ENCODE peak calls at places on chromosomes 7 and 10, in five cellular contexts. One of them, this sample, is unnamed. For H3K4me1 and H3K36me3, the result is how much of the 10 kb centered on the place peaks cover.

GRCh38 chr10:94193466-94193924 is 169.2 kb downstream of the NOC3L start:
- DNase-seq in cardiac muscle cell: no peak
- DNase-seq in kidney: no peak
- DNase-seq in suprapubic skin: no peak
- DNase-seq in adrenal gland: no peak
- DNase-seq in this sample: no peak

GRCh38 chr10:124222298-124223000 is 129.1 kb upstream of the CHST15 start:
- DNase-seq in cardiac muscle cell: peak
- DNase-seq in kidney: no peak
- DNase-seq in suprapubic skin: no peak
- DNase-seq in adrenal gland: no peak
- DNase-seq in this sample: no peak

GRCh38 chr7:70597071-70597470 is 534.9 kb upstream of the GALNT17 start:
- DNase-seq in cardiac muscle cell: no peak
- DNase-seq in kidney: no peak
- DNase-seq in suprapubic skin: no peak
- DNase-seq in adrenal gland: no peak
- DNase-seq in this sample: no peak

GRCh38 chr7:117375380-117375779 is 51.9 kb downstream of the ASZ1 start:
- DNase-seq in cardiac muscle cell: no peak
- DNase-seq in kidney: no peak
- DNase-seq in suprapubic skin: no peak
- DNase-seq in adrenal gland: no peak
- DNase-seq in this sample: no peak

GRCh38 chr10:65798133-65798532 is 1127.7 kb upstream of the LRRTM3 start:
- DNase-seq in cardiac muscle cell: no peak
- DNase-seq in kidney: no peak
- DNase-seq in suprapubic skin: no peak
- DNase-seq in adrenal gland: no peak
- DNase-seq in this sample: no peak

GRCh38 chr7:49389866-49390265 is 383.6 kb upstream of the VWC2 start:
- DNase-seq in cardiac muscle cell: no peak
- DNase-seq in kidney: no peak
- DNase-seq in suprapubic skin: no peak
- DNase-seq in adrenal gland: no peak
- DNase-seq in this sample: no peak

GRCh38 chr7:98280791-98281756 is at the start of gene BRI3:
- DNase-seq in cardiac muscle cell: peak
- DNase-seq in kidney: peak
- DNase-seq in suprapubic skin: peak
- DNase-seq in adrenal gland: peak
- DNase-seq in this sample: peak

GRCh38 chr7:106153891-106154449 is 41.9 kb upstream of the SYPL1 start:
- DNase-seq in cardiac muscle cell: peak
- DNase-seq in kidney: peak
- DNase-seq in suprapubic skin: peak
- DNase-seq in adrenal gland: peak
- DNase-seq in this sample: peak

GRCh38 chr10:12636585-12636984 is 287.2 kb downstream of the CAMK1D start:
- DNase-seq in cardiac muscle cell: no peak
- DNase-seq in kidney: no peak
- DNase-seq in suprapubic skin: no peak
- DNase-seq in adrenal gland: no peak
- DNase-seq in this sample: no peak

GRCh38 chr7:102859084-102859798 is 53.6 kb upstream of the LRRC17 start:
- DNase-seq in cardiac muscle cell: no peak
- DNase-seq in kidney: no peak
- DNase-seq in suprapubic skin: no peak
- DNase-seq in adrenal gland: no peak
- DNase-seq in this sample: no peak

GRCh38 chr10:130748409-130749057 is 563.0 kb downstream of the TCERG1L start:
- DNase-seq in cardiac muscle cell: peak
- DNase-seq in kidney: peak
- DNase-seq in suprapubic skin: peak
- DNase-seq in adrenal gland: no peak
- DNase-seq in this sample: no peak

GRCh38 chr7:85135931-85136330 is 50.9 kb downstream of the SEMA3D start:
- DNase-seq in cardiac muscle cell: no peak
- DNase-seq in kidney: no peak
- DNase-seq in suprapubic skin: no peak
- DNase-seq in adrenal gland: no peak
- DNase-seq in this sample: no peak

GRCh38 chr10:13961096-13961495 is 369.6 kb downstream of the FRMD4A start:
- DNase-seq in cardiac muscle cell: no peak
- DNase-seq in kidney: no peak
- DNase-seq in suprapubic skin: no peak
- DNase-seq in adrenal gland: no peak
- DNase-seq in this sample: no peak

GRCh38 chr10:43420369-43421200 is 11.6 kb upstream of the HNRNPF start:
- DNase-seq in cardiac muscle cell: peak
- DNase-seq in kidney: peak
- DNase-seq in suprapubic skin: peak
- DNase-seq in adrenal gland: peak
- DNase-seq in this sample: peak
- H3K4me3 ChIP-seq in cardiac muscle cell: peak
- H3K4me3 ChIP-seq in kidney: peak
- H3K4me3 ChIP-seq in suprapubic skin: peak
- H3K4me3 ChIP-seq in adrenal gland: peak
- H3K4me3 ChIP-seq in this sample: peak

DNA sequence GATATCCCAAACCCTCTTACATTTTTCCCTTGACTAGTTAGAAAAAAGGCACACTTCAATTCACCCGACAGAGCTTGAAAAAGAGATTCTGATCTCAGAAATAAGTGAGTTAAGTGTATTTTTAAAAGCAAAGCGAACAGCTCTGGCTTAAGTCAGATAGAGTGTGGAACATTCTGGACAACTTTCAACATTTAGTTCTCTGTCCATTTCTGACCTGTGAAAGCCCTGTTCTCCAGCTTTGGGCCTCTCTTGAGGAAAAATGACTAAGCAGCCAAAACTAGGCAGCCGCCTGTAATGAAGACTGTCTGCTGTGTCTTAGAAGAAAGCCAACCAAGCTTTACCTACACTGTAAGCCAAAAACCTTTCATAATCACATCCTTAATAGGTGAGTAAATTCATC is 50.5 kb downstream of the CDK6 start:
- DNase-seq in cardiac muscle cell: no peak
- DNase-seq in kidney: no peak
- DNase-seq in suprapubic skin: no peak
- DNase-seq in adrenal gland: peak
- DNase-seq in this sample: no peak
- H3K4me1 ChIP-seq in cardiac muscle cell: under half
- H3K4me1 ChIP-seq in kidney: under half
- H3K4me1 ChIP-seq in suprapubic skin: under half
- H3K4me1 ChIP-seq in adrenal gland: under half
- H3K4me1 ChIP-seq in this sample: under half

GRCh38 chr10:46553238-46554049 is 3.0 kb downstream of the GPRIN2 start:
- DNase-seq in cardiac muscle cell: no peak
- DNase-seq in kidney: peak
- DNase-seq in suprapubic skin: peak
- DNase-seq in adrenal gland: peak
- DNase-seq in this sample: no peak
- H3K36me3 ChIP-seq in cardiac muscle cell: under half
- H3K36me3 ChIP-seq in kidney: under half
- H3K36me3 ChIP-seq in suprapubic skin: under half
- H3K36me3 ChIP-seq in adrenal gland: under half
- H3K36me3 ChIP-seq in this sample: under half

DNA sequence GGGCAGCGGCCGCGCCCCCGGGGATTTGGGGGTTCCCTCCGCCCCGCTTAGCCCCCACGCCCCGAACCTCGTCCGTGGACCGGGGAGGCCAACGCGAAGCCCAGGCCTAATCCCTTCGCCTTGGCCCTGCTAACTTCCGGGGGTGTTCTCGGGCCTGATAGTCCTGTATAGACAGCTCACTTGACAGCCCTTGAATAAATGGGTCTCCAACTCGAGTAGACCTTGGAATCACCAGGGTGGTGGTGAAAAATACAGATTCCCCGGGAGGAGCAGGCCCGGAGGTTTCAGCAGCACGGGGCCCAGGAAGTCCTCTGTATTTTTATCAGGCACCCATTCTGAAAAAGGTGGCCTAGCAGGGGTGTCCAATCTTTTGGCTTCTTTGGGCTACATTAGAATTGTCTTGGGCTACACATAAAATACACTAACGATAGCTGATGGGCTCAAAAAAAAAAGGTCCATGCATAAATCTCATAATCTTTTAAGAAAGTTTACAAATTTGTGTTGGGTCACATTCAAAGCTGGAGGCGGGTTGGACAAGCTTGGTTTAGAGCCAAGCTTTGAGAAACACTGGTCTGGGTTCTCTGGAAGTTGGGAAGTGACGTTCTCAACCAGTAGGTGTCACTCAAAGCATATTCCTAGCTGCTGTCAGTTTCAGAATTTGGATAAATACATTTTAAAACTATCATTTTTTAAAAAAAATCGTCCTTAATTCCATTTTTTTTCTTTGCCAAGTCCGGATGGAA is 221.7 kb downstream of the PHTF2 start:
- DNase-seq in cardiac muscle cell: peak
- DNase-seq in kidney: no peak
- DNase-seq in suprapubic skin: no peak
- DNase-seq in adrenal gland: peak
- DNase-seq in this sample: peak
- H3K4me3 ChIP-seq in cardiac muscle cell: peak
- H3K4me3 ChIP-seq in kidney: no peak
- H3K4me3 ChIP-seq in suprapubic skin: peak
- H3K4me3 ChIP-seq in adrenal gland: peak
- H3K4me3 ChIP-seq in this sample: no peak

GRCh38 chr10:113076949-113077348 is 126.9 kb downstream of the TCF7L2 start:
- DNase-seq in cardiac muscle cell: no peak
- DNase-seq in kidney: no peak
- DNase-seq in suprapubic skin: no peak
- DNase-seq in adrenal gland: no peak
- DNase-seq in this sample: no peak
- H3K4me1 ChIP-seq in cardiac muscle cell: under half
- H3K4me1 ChIP-seq in kidney: under half
- H3K4me1 ChIP-seq in suprapubic skin: under half
- H3K4me1 ChIP-seq in adrenal gland: under half
- H3K4me1 ChIP-seq in this sample: under half

DNA sequence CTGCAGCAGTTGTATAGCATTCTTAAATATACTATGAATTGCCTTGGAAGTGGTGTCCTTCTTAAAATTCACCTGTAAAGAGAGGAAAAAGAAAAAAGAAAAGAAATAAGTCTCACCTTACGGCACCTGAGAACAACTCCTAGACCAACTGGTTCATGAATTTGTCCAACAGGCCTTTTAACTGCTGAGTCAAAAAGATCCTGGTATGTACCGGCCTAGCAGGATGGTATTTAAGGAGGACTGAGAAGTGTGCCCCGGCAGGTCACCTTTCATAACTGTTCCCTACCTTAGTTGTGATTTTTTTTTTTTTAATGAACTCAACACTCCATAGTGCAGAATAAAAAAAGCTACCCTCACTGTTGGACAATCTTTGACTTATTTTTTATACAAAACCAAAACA is 25.8 kb downstream of the STN1 start:
- DNase-seq in cardiac muscle cell: no peak
- DNase-seq in kidney: no peak
- DNase-seq in suprapubic skin: no peak
- DNase-seq in adrenal gland: no peak
- DNase-seq in this sample: no peak
- H3K36me3 ChIP-seq in cardiac muscle cell: under half
- H3K36me3 ChIP-seq in kidney: under half
- H3K36me3 ChIP-seq in suprapubic skin: under half
- H3K36me3 ChIP-seq in adrenal gland: under half
- H3K36me3 ChIP-seq in this sample: half or more